ENCODE peak calls at places on chromosomes 4 and X, in six cellular contexts. B is mesenchymal stem cell, R is fibroblast of lung, A is cardiac muscle cell, S is psoas muscle, D is Karpas-422. J is an unnamed sample. For H3K9me3, the result is how much of the 10 kb centered on the place peaks cover.

GRCh38 chrX:132004728-132005127 is 18.4 kb upstream of the STK26 start:
- DNase-seq in R (no peak), B (peak), A (peak), S (no peak), D (no peak), J (no peak)

GRCh38 chr4:83170952-83171399 is 56.4 kb upstream of the PLAC8 start:
- DNase-seq in B (no peak), R (no peak), S (no peak), D (no peak), A (no peak), J (no peak)

GRCh38 chrX:17580529-17581155 is 156.7 kb upstream of the SCML1 start:
- DNase-seq in S (no peak), D (no peak), A (peak), B (peak), R (peak), J (no peak)

GRCh38 chr4:151665442-151666127 is 95.2 kb downstream of the GATB start:
- DNase-seq in A (no peak), S (no peak), B (no peak), R (no peak), D (no peak), J (no peak)

GRCh38 chr4:1278336-1278670 is 11.4 kb upstream of the MAEA start:
- DNase-seq in R (no peak), D (no peak), S (no peak), A (no peak), B (peak), J (no peak)

GRCh38 chr4:185682236-185682635 is 129.8 kb downstream of the SORBS2 start:
- DNase-seq in D (no peak), B (peak), A (peak), R (no peak), S (no peak), J (no peak)

GRCh38 chr4:152255437-152255836 is 280.5 kb downstream of the FBXW7 start:
- DNase-seq in A (no peak), S (no peak), B (peak), D (no peak), R (peak), J (peak)

GRCh38 chr4:23516719-23517118 is 373.1 kb downstream of the PPARGC1A start:
- DNase-seq in A (no peak), D (no peak), R (no peak), S (no peak), B (no peak), J (no peak)

GRCh38 chr4:76179398-76180318 is 31.5 kb upstream of the NUP54 start:
- DNase-seq in R (peak), S (peak), B (peak), A (peak), D (peak), J (peak)

GRCh38 chrX:22063284-22063683 is 31.2 kb downstream of the PHEX start:
- DNase-seq in B (no peak), D (peak), R (no peak), S (no peak), A (peak), J (no peak)

GRCh38 chr4:119227690-119228089 is 15.2 kb downstream of the USP53 start:
- DNase-seq in A (peak), R (peak), S (no peak), D (peak), B (peak), J (no peak)

GRCh38 chr4:88211473-88212252 is 53.2 kb upstream of the ABCG2 start:
- DNase-seq in R (peak), D (peak), A (peak), S (no peak), B (peak), J (no peak)
- H3K4me3 ChIP-seq in R (no peak), D (no peak), A (no peak), S (no peak), B (no peak), J (no peak)

GRCh38 chrX:55638933-55639332 is 15.7 kb downstream of the FOXR2 start:
- DNase-seq in B (no peak), A (no peak), D (peak), S (no peak), R (no peak), J (no peak)
- H3K9me3 ChIP-seq in B (under half), A (under half), D (under half), S (under half), R (under half), J (under half)

GRCh38 chr4:2938906-2939305 is 24.3 kb downstream of the NOP14 start:
- DNase-seq in A (no peak), D (no peak), S (peak), B (no peak), R (no peak), J (no peak)

GRCh38 chr4:2935762-2936743 is 27.2 kb downstream of the NOP14 start:
- DNase-seq in S (peak), B (no peak), A (peak), D (peak), R (no peak), J (peak)

GRCh38 chr4:2937986-2938385 is 25.2 kb downstream of the NOP14 start:
- DNase-seq in D (no peak), A (no peak), R (no peak), B (no peak), S (peak), J (no peak)

GRCh38 chr4:2936773-2937145 is 26.4 kb downstream of the NOP14 start:
- DNase-seq in D (peak), A (peak), S (peak), R (peak), B (peak), J (peak)

DNA sequence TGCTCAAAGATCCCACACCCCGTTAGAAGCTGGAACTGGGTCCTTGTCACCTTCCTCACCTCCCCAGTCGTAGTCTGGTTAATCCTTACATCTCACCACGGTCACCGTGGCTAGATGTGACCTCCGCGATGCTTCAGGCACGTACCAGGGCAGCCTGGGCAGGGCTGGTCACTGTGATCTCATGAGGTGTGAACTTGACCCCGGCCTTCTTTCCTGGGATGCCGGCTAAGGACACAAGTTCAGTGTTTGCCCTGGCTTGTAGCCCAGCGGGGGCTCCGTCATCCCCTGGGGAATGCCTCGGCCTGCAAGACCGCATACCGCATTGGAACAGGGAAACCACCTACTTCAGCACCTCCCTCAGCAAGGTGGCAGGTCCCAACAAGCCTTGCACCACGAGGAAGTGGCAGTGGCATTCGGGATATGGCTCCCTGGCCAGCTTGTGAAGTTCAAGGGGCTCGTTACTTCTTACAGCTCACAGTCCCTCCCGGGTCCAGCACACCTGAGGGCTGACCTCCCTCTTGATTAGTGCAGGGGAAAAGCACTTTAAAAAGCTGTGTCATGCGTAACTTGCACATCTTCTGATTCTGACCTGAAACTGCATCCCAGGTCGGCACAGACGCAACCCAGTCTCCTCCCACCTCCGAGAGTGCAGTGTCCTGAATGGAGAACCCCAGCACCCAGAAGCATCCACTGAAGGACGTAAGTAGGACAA is 25.9 kb downstream of the NOP14 start:
- DNase-seq in R (no peak), D (no peak), A (no peak), S (peak), B (no peak), J (no peak)
- H3K4me3 ChIP-seq in R (no peak), D (peak), A (no peak), S (no peak), B (no peak), J (no peak)

GRCh38 chr4:145507636-145508035 is 26.0 kb downstream of the SMAD1 start:
- DNase-seq in D (no peak), A (peak), S (no peak), R (peak), B (peak), J (no peak)

GRCh38 chr4:145511913-145512522 is 30.4 kb downstream of the SMAD1 start:
- DNase-seq in B (peak), A (peak), R (peak), D (no peak), S (no peak), J (no peak)

GRCh38 chr4:145513020-145513621 is 31.5 kb downstream of the SMAD1 start:
- DNase-seq in B (no peak), R (no peak), A (no peak), S (no peak), D (no peak), J (no peak)
- H3K9me3 ChIP-seq in B (under half), R (under half), A (under half), S (under half), D (under half), J (under half)

DNA sequence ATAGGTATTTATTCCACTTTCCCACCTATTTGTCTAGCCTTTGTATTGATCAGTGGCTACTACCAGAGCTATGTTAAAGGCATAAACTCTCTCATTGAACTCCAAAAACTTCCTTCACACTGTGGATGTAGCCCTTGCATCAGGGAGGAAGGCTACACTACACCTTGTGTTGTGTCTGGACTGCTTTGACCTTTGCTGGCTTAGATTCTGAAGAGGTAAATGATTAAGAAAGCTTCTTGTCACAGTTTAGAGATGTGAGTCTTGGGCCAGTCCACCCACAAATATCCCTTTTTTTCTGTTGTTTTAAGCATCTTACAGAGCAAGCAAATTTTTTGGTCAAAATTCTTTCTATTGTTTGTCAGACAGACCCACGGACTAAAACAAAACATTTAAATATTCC is 1.9 kb downstream of the ENPEP start:
- DNase-seq in D (no peak), A (no peak), S (no peak), B (no peak), R (no peak), J (no peak)
- H3K4me3 ChIP-seq in D (no peak), A (no peak), S (peak), B (no peak), R (no peak), J (no peak)

GRCh38 chrX:97846718-97847237 is 963.1 kb downstream of the RPA4 start:
- DNase-seq in A (no peak), S (no peak), B (no peak), R (no peak), D (no peak), J (no peak)
- H3K9me3 ChIP-seq in A (under half), S (under half), B (under half), R (under half), D (under half), J (under half)

GRCh38 chr4:8580321-8581093 is at the start of gene GPR78:
- DNase-seq in D (no peak), B (peak), S (peak), R (peak), A (peak), J (peak)
- H3K4me3 ChIP-seq in D (no peak), B (peak), S (no peak), R (no peak), A (no peak), J (no peak)

DNA sequence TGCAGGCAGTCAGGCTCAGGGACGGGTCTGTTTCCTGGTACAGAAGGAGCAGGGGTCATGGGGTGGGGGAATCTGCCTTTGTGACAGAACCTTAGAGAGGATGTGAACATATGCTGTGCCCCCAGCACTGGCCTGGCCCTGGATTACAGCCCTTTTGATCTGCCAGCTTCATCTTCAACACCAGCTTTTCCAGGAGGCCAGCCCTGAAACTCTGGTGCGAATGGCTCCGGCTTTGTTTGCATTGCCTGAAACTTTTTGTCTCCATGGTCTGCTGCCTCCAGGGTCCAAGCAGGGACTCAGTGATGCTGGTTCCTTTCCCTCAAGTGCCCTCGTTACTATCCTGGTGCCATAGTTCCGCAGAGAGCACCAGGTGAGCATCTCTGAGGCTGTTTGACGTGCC is 2.1 kb downstream of the CNGA2 start:
- DNase-seq in D (no peak), S (no peak), A (no peak), R (no peak), B (no peak), J (no peak)
- H3K9me3 ChIP-seq in D (under half), S (under half), A (under half), R (under half), B (under half), J (under half)